ENCODE peak calls at places on chromosomes 2 and 18, in nine cellular contexts. E, T, R, Y, Z, X, G, N and H are unnamed samples.

GRCh38 chr2:47373747-47374146 is 29.2 kb upstream of the MSH2 start:
- DNase-seq in E (no peak), T (peak; percentile 66), R (no peak), Y (peak; percentile 9), Z (peak; percentile 74), X (peak; percentile 55), G (no peak), N (no peak), H (no peak)

GRCh38 chr2:127125821-127126220 is 18.9 kb upstream of the BIN1 start:
- DNase-seq in E (no peak), T (no peak), R (no peak), Y (no peak), Z (no peak), X (no peak), G (no peak), N (no peak), H (no peak)

GRCh38 chr2:239695728-239696240 is 295.0 kb upstream of the HDAC4 start:
- DNase-seq in E (no peak), T (peak; percentile 8), R (no peak), Y (no peak), Z (no peak), X (no peak), G (no peak), N (no peak), H (no peak)

GRCh38 chr18:39604836-39605235 is 2039.2 kb upstream of the CELF4 start:
- DNase-seq in E (peak; percentile 38), T (no peak), R (peak; percentile 25), Y (no peak), Z (no peak), X (no peak), G (no peak), N (no peak), H (no peak)

GRCh38 chr2:45748239-45748638 is 96.8 kb downstream of the PRKCE start:
- DNase-seq in E (peak; percentile 91), T (no peak), R (peak; percentile 99), Y (no peak), Z (no peak), X (no peak), G (no peak), N (no peak), H (no peak)

GRCh38 chr2:43293744-43294695 is 67.6 kb upstream of the ZFP36L2 start:
- DNase-seq in E (peak; percentile 97), T (no peak), R (peak; percentile 97), Y (no peak), Z (peak; percentile 12), X (peak; percentile 95), G (no peak), N (peak; percentile 53), H (peak; percentile 92)

GRCh38 chr2:241399941-241400922 is 44.1 kb downstream of the FARP2 start:
- DNase-seq in E (no peak), T (no peak), R (no peak), Y (no peak), Z (no peak), X (no peak), G (no peak), N (no peak), H (no peak)

GRCh38 chr18:58041633-58042032 is 2.4 kb upstream of the NEDD4L start:
- DNase-seq in E (no peak), T (no peak), R (no peak), Y (no peak), Z (no peak), X (no peak), G (no peak), N (no peak), H (no peak)

GRCh38 chr18:43484710-43485109 is 207.4 kb upstream of the SYT4 start:
- DNase-seq in E (no peak), T (no peak), R (no peak), Y (no peak), Z (no peak), X (no peak), G (no peak), N (no peak), H (no peak)

GRCh38 chr2:169260246-169260645 is 102.1 kb downstream of the LRP2 start:
- DNase-seq in E (no peak), T (peak; percentile 80), R (no peak), Y (peak; percentile 4), Z (peak; percentile 15), X (no peak), G (no peak), N (no peak), H (peak; percentile 6)

GRCh38 chr2:201517094-201517493 is 65.6 kb downstream of the STRADB start:
- DNase-seq in E (peak; percentile 83), T (no peak), R (peak; percentile 59), Y (no peak), Z (no peak), X (no peak), G (no peak), N (no peak), H (no peak)

GRCh38 chr18:25503567-25504081 is 151.7 kb upstream of the ZNF521 start:
- DNase-seq in E (peak; percentile 71), T (peak; percentile 73), R (peak; percentile 74), Y (no peak), Z (peak; percentile 68), X (peak; percentile 59), G (peak; percentile 75), N (no peak), H (no peak)

GRCh38 chr2:134601266-134601665 is 117.5 kb downstream of the TMEM163 start:
- DNase-seq in E (no peak), T (no peak), R (no peak), Y (no peak), Z (no peak), X (no peak), G (no peak), N (no peak), H (no peak)